ENCODE peak calls at places on chromosomes 5 and 9, in four cellular contexts. H is body of pancreas, T is stomach, R is tibial nerve. G is an unnamed sample.

GRCh38 chr9:117737721-117738226 is 33.6 kb downstream of the TLR4 start:
- DNase-seq in H (no peak), T (no peak), R (no peak), G (no peak)

GRCh38 chr5:6827815-6828214 is 114.6 kb downstream of the TENT4A start:
- DNase-seq in H (no peak), T (no peak), R (no peak), G (peak)

GRCh38 chr9:89564257-89564878 is 40.4 kb upstream of the GADD45G start:
- DNase-seq in H (no peak), T (no peak), R (no peak), G (no peak)

GRCh38 chr9:131500377-131500776 is 2.3 kb upstream of the POMT1 start:
- DNase-seq in H (no peak), T (no peak), R (no peak), G (no peak)

GRCh38 chr9:93669116-93669957 is 93.0 kb downstream of the PHF2 start:
- DNase-seq in H (peak), T (peak), R (peak), G (no peak)

GRCh38 chr5:33761139-33761538 is 130.7 kb downstream of the ADAMTS12 start:
- DNase-seq in H (no peak), T (no peak), R (no peak), G (no peak)

GRCh38 chr9:33082135-33082534 is 5.7 kb upstream of the SMU1 start:
- DNase-seq in H (no peak), T (peak), R (no peak), G (no peak)

GRCh38 chr9:130421802-130422276 is 22.9 kb upstream of the ASS1 start:
- DNase-seq in H (no peak), T (no peak), R (no peak), G (no peak)

GRCh38 chr5:138352071-138352721 is at the start of gene KDM3B:
- DNase-seq in H (peak), T (peak), R (peak), G (peak)

GRCh38 chr9:137306546-137307254 is 4.6 kb upstream of the NRARP start:
- DNase-seq in H (peak), T (no peak), R (no peak), G (no peak)

GRCh38 chr5:33848554-33848953 is 43.2 kb downstream of the ADAMTS12 start:
- DNase-seq in H (no peak), T (no peak), R (no peak), G (no peak)

GRCh38 chr5:89246252-89246651 is 363.3 kb upstream of the MEF2C start:
- DNase-seq in H (no peak), T (no peak), R (no peak), G (no peak)

GRCh38 chr5:72325566-72326297 is 5.6 kb downstream of the PTCD2 start:
- DNase-seq in H (no peak), T (no peak), R (no peak), G (no peak)

GRCh38 chr5:54520438-54520846 is 2.9 kb downstream of the SNX18 start:
- DNase-seq in H (no peak), T (peak), R (no peak), G (peak)

GRCh38 chr9:91307279-91307678 is 54.4 kb downstream of the AUH start:
- DNase-seq in H (no peak), T (no peak), R (no peak), G (no peak)

GRCh38 chr9:123614503-123615258 is 258.7 kb downstream of the CRB2 start:
- DNase-seq in H (no peak), T (no peak), R (no peak), G (no peak)

GRCh38 chr5:131769337-131769736 is 27.5 kb downstream of the FNIP1 start:
- DNase-seq in H (no peak), T (no peak), R (no peak), G (no peak)

GRCh38 chr9:136985027-136985602 is 2.3 kb downstream of the LCNL1 start:
- DNase-seq in H (no peak), T (no peak), R (no peak), G (no peak)

GRCh38 chr9:134698111-134698510 is 56.5 kb downstream of the COL5A1 start:
- DNase-seq in H (no peak), T (no peak), R (no peak), G (no peak)

GRCh38 chr5:34869256-34869655 is 30.3 kb downstream of the TTC23L start:
- DNase-seq in H (no peak), T (no peak), R (no peak), G (peak)

GRCh38 chr5:119291877-119292276 is 63.9 kb upstream of the TNFAIP8 start:
- DNase-seq in H (no peak), T (no peak), R (no peak), G (no peak)

GRCh38 chr9:17587113-17587512 is 8.2 kb downstream of the SH3GL2 start:
- DNase-seq in H (no peak), T (no peak), R (no peak), G (no peak)

GRCh38 chr5:116824751-116825438 is 250.3 kb upstream of the SEMA6A start:
- DNase-seq in H (no peak), T (no peak), R (no peak), G (no peak)

GRCh38 chr5:131419877-131420276 is 156.0 kb downstream of the CDC42SE2 start:
- DNase-seq in H (no peak), T (no peak), R (no peak), G (no peak)

GRCh38 chr9:80061940-80062339 is 490.2 kb downstream of the TLE4 start:
- DNase-seq in H (no peak), T (no peak), R (no peak), G (peak)

GRCh38 chr5:24714757-24715156 is 70.0 kb upstream of the CDH10 start:
- DNase-seq in H (no peak), T (no peak), R (no peak), G (no peak)

GRCh38 chr5:11319851-11320580 is 559.0 kb upstream of the DAP start:
- DNase-seq in H (no peak), T (no peak), R (no peak), G (no peak)

GRCh38 chr9:74729129-74729710 is 158.5 kb downstream of the TRPM6 start:
- DNase-seq in H (no peak), T (no peak), R (no peak), G (peak)

GRCh38 chr5:96143450-96143849 is 181.8 kb upstream of the ELL2 start:
- DNase-seq in H (no peak), T (no peak), R (no peak), G (no peak)

GRCh38 chr9:121861501-121862180 is 210.2 kb downstream of the DAB2IP start:
- DNase-seq in H (no peak), T (peak), R (no peak), G (peak)

GRCh38 chr5:40258205-40258604 is 421.5 kb upstream of the PTGER4 start:
- DNase-seq in H (no peak), T (no peak), R (no peak), G (peak)

GRCh38 chr9:136082496-136083361 is 12.4 kb downstream of the NACC2 start:
- DNase-seq in H (peak), T (no peak), R (no peak), G (no peak)

GRCh38 chr9:89359636-89360315 is 41.5 kb downstream of the SECISBP2 start:
- DNase-seq in H (no peak), T (no peak), R (no peak), G (peak)

GRCh38 chr9:137396808-137397367 is 26.1 kb downstream of the EXD3 start:
- DNase-seq in H (no peak), T (no peak), R (no peak), G (no peak)

GRCh38 chr9:113511856-113512761 is 48.6 kb downstream of the RGS3 start:
- DNase-seq in H (no peak), T (no peak), R (no peak), G (no peak)

GRCh38 chr9:128439273-128439672 is 16.5 kb upstream of the ODF2 start:
- DNase-seq in H (no peak), T (no peak), R (no peak), G (no peak)
- H3K27ac ChIP-seq in H (no peak), T (no peak), R (no peak), G (no peak)

GRCh38 chr5:178221203-178221771 is 11.3 kb downstream of the PHYKPL start:
- DNase-seq in H (no peak), T (no peak), R (no peak), G (no peak)
- TF ChIP-seq POLR2A in H (no peak), T (no peak), R (no peak), G (no peak)

GRCh38 chr5:17436345-17436744 is 61.7 kb upstream of the TAF11L2 start:
- DNase-seq in H (no peak), T (no peak), R (no peak), G (no peak)
- H3K27ac ChIP-seq in H (no peak), T (no peak), R (peak), G (no peak)

GRCh38 chr5:50666261-50667078 is at the start of gene PARP8:
- DNase-seq in H (peak), T (peak), R (no peak), G (peak)
- TF ChIP-seq POLR2A in H (no peak), T (no peak), R (no peak), G (no peak)

GRCh38 chr5:15806613-15807012 is 306.6 kb downstream of the FBXL7 start:
- DNase-seq in H (no peak), T (no peak), R (no peak), G (no peak)

GRCh38 chr5:15808577-15808976 is 308.6 kb downstream of the FBXL7 start:
- DNase-seq in H (no peak), T (no peak), R (no peak), G (no peak)

GRCh38 chr5:15803280-15803679 is 303.3 kb downstream of the FBXL7 start:
- DNase-seq in H (no peak), T (no peak), R (no peak), G (no peak)

GRCh38 chr5:15807861-15808260 is 307.9 kb downstream of the FBXL7 start:
- DNase-seq in H (no peak), T (no peak), R (no peak), G (peak)

GRCh38 chr5:15807248-15807647 is 307.3 kb downstream of the FBXL7 start:
- DNase-seq in H (no peak), T (no peak), R (no peak), G (peak)
- H3K27ac ChIP-seq in H (no peak), T (no peak), R (no peak), G (no peak)